ENCODE peak calls at places on chromosomes 16 and 17, in ten cellular contexts. N is A549; T is uterus; I is tibial artery; K is effector memory CD4-positive, alpha-beta T cell; D is fibroblast of lung; H is OCI-LY7; E is body of pancreas; X is pancreas; U is RWPE2. B is an unnamed sample.

GRCh38 chr17:46139365-46140210 is 53.6 kb downstream of the KANSL1 start:
- DNase-seq in H (peak; percentile 76), T (no peak), E (no peak), U (no peak), X (no peak), K (no peak), D (no peak), N (no peak), I (no peak), B (no peak)

GRCh38 chr16:31005350-31006085 is 4.9 kb downstream of the STX1B start:
- DNase-seq in N (no peak), X (no peak), U (no peak), E (no peak), T (no peak), K (no peak), H (no peak), D (no peak), I (no peak), B (no peak)

GRCh38 chr16:71929048-71929447 is 33.7 kb downstream of the IST1 start:
- DNase-seq in K (no peak), T (no peak), U (no peak), X (no peak), I (no peak), H (no peak), E (no peak), N (no peak), D (peak; percentile 86), B (no peak)

GRCh38 chr16:78693496-78693895 is 594.0 kb downstream of the WWOX start:
- DNase-seq in E (no peak), X (no peak), I (no peak), U (no peak), N (no peak), D (no peak), T (no peak), K (no peak), H (no peak), B (no peak)

GRCh38 chr16:50880926-50881325 is 139.0 kb downstream of the CYLD start:
- DNase-seq in T (no peak), I (no peak), U (no peak), E (no peak), N (no peak), K (no peak), D (no peak), H (no peak), X (no peak), B (no peak)

GRCh38 chr16:660459-661183 is 7.3 kb upstream of the RHOT2 start:
- DNase-seq in T (peak; percentile 85), K (peak; percentile 64), X (peak; percentile 92), D (peak; percentile 60), U (peak; percentile 92), N (peak; percentile 94), H (peak; percentile 91), E (peak; percentile 97), I (peak; percentile 89), B (peak; percentile 95)

GRCh38 chr17:6279659-6280058 is 155.3 kb downstream of the AIPL1 start:
- DNase-seq in K (no peak), D (no peak), N (peak; percentile 51), U (peak; percentile 91), I (no peak), H (peak; percentile 13), E (peak; percentile 24), X (no peak), T (no peak), B (no peak)

GRCh38 chr17:55996826-55997225 is 156.4 kb upstream of the ANKFN1 start:
- DNase-seq in N (no peak), U (no peak), I (no peak), D (no peak), K (no peak), H (no peak), X (no peak), T (no peak), E (no peak), B (no peak)

GRCh38 chr16:85750827-85751641 is at the start of gene C16orf74:
- DNase-seq in X (peak; percentile 83), I (no peak), N (peak; percentile 32), K (no peak), H (peak; percentile 45), E (peak; percentile 36), D (peak; percentile 17), U (no peak), T (peak; percentile 26), B (peak; percentile 91)

GRCh38 chr16:85752511-85753420 is 1.9 kb upstream of the C16orf74 start:
- DNase-seq in D (peak; percentile 25), X (peak; percentile 75), I (no peak), N (no peak), H (peak; percentile 66), T (peak; percentile 57), U (no peak), K (no peak), E (peak; percentile 79), B (no peak)

GRCh38 chr16:85753559-85753958 is 2.7 kb upstream of the C16orf74 start:
- DNase-seq in X (no peak), D (no peak), T (no peak), K (no peak), N (no peak), I (no peak), E (peak; percentile 79), H (no peak), U (no peak), B (no peak)

GRCh38 chr16:85750021-85750826 is 672 bp downstream of the C16orf74 start:
- DNase-seq in E (no peak), H (peak; percentile 42), D (peak; percentile 26), T (peak; percentile 40), U (no peak), N (no peak), I (no peak), K (no peak), X (peak; percentile 70), B (peak; percentile 55)

DNA sequence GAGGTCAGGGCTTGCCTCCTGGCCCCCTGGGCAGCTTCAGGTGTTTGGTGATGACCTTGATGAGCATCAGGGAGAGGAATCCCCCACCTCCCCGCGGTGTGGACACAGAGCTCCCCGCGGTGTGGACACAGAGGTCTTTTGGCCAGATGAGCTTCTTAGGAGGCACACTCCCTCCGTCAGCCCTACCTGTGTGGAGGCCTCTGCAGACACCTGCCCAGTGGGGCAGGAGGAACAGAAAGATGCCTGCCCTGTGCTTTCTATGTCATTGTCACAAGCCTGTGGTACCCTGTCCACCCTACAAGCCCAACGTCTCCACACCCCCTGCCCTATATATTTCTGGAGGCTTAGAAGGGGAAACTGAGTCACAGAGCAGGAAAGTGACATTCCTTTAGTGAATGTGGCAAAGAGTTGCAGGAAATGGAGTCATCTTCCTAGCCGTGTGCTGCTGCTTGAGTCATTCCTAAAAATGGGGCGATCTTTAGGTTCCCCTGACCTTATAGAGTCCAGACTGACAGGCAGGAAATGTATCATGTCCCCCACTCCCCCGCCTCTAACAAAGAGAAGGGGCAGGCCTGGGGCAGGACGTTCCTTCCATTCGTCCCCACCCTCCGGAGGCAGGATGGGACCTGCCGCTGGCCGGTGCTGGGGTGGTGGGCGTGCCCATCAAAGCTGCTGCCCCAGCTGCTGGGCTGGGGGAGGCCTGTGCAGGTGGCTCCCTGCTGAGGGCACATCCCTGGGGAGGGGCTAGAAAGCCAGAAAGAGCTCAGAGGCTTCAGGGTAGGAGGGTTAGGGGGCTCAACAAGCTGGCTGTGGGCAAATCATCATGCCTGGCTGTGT is 987 bp upstream of the C16orf74 start:
- DNase-seq in N (no peak), T (no peak), K (no peak), D (no peak), U (peak; percentile 97), H (peak; percentile 24), X (no peak), E (no peak), I (no peak), B (no peak)
- H3K27ac ChIP-seq in N (peak overlapping the region; percentile 95), T (no peak overlapping the region), K (no peak overlapping the region), D (no peak overlapping the region), U (peak overlapping the region; percentile 99), H (no peak overlapping the region), X (no peak overlapping the region), E (no peak overlapping the region), I (no peak overlapping the region), B (no peak overlapping the region)

GRCh38 chr16:80804061-80804450 is 342 bp downstream of the CDYL2 start:
- DNase-seq in I (peak; percentile 22), U (no peak), N (peak; percentile 32), T (no peak), D (peak; percentile 71), K (peak; percentile 5), E (peak; percentile 67), X (no peak), H (peak; percentile 32), B (peak; percentile 84)

GRCh38 chr16:80804451-80805383 is at the start of gene CDYL2:
- DNase-seq in E (peak; percentile 46), H (peak; percentile 53), U (no peak), T (no peak), K (peak; percentile 29), N (no peak), X (peak; percentile 86), D (peak; percentile 36), I (no peak), B (peak; percentile 49)

GRCh38 chr16:80802902-80803301 is 1.5 kb downstream of the CDYL2 start:
- DNase-seq in U (no peak), I (no peak), T (no peak), N (no peak), H (no peak), X (no peak), K (no peak), D (no peak), E (no peak), B (peak; percentile 13)

GRCh38 chr16:80802129-80802528 is 2.3 kb downstream of the CDYL2 start:
- DNase-seq in D (no peak), N (no peak), X (no peak), E (no peak), T (no peak), K (no peak), H (no peak), U (no peak), I (no peak), B (no peak)

DNA sequence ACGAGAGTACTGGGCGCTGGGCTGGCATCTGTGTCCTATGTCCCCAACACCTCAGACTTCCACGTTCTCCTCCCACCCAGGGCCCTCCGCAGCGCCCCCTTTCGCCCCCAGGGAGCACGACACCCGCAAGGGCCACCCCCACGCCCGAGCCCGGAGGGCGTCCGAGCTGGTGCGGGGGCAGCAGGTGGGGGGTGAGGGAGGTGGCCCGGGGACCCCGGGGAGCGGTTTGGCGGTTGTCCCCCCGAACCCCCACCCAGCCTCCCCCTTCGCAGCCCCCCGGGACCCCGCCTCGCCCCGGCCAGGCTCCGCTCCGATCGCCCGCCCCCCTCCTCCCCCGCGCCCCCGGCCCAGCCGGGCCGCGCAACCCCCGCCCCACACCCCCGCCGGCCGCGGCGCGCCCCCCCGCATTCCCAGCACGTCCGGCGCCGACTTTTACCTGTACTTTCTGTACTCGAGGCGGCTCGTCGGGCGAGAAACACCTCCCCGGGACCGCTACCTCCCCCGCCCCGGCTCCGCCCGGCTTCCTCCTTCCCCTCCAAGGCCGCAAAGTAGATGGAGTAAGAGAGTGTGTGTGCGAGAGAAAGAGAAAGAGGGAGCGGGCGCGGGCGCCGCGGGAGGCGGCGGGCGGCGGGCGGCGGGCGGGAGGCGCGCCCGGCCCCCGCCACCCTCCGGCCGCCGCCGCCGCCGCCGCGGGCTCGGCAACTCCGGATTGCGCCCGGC is 897 bp downstream of the CDYL2 start:
- DNase-seq in E (peak; percentile 40), T (no peak), D (peak; percentile 18), K (peak; percentile 13), U (peak; percentile 56), X (peak; percentile 74), N (no peak), I (no peak), H (peak; percentile 21), B (peak; percentile 35)
- H3K4me3 ChIP-seq in E (no peak overlapping the region), T (peak overlapping the region; percentile 40), D (peak overlapping the region; percentile 23), K (peak overlapping the region; percentile 35), U (peak overlapping the region; percentile 73), X (peak overlapping the region; percentile 60), N (peak overlapping the region; percentile 64), I (peak overlapping the region; percentile 57), H (peak overlapping the region; percentile 50), B (peak overlapping the region; percentile 21)

DNA sequence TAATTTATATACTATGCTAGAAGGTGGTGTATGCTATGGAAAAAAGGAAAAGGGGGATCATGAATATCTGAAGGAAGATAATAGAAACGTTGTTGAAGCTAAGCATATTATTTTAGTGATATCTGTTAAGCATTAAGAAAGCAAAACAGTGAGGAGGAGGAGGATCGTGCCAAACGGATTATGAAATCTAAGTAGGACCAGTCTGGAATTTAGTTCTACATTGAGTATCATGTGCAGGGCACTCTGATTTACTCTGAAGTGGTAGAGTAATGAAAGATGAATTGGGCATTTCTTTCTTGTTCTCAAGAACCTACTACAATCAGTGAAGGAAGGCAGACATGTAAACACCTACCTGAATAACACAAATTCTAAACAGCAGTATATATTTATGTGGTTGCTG is 195.3 kb downstream of the CYB561 start:
- DNase-seq in H (no peak), K (no peak), E (no peak), D (peak; percentile 33), U (no peak), X (no peak), T (no peak), I (no peak), N (no peak), B (no peak)
- H3K27ac ChIP-seq in H (no peak overlapping the region), K (no peak overlapping the region), E (no peak overlapping the region), D (no peak overlapping the region), U (no peak overlapping the region), X (no peak overlapping the region), T (no peak overlapping the region), I (no peak overlapping the region), N (no peak overlapping the region), B (no peak overlapping the region)

DNA sequence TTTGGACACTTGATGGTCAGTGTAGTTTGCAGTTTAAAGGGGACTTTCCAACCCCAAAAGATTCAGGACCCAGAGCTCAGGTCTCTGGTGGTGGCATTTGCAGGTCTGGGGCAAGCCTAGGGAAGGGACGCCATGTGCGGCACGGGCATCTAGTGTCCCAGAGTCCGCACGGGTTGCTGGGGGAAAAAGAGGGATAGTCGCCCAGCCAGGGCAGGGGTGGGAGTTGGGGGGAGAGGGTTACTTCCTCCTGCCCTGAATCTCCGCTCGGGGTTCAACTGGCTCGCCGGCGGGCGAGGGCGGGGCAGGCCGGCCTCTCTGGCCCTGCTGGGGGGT is 239 bp upstream of the CA7 start:
- DNase-seq in H (no peak), K (no peak), U (peak; percentile 38), T (peak; percentile 10), E (no peak), X (no peak), D (no peak), N (no peak), I (no peak), B (no peak)
- H3K4me3 ChIP-seq in H (no peak overlapping the region), K (no peak overlapping the region), U (no peak overlapping the region), T (no peak overlapping the region), E (no peak overlapping the region), X (peak overlapping the region; percentile 56), D (no peak overlapping the region), N (no peak overlapping the region), I (peak overlapping the region; percentile 28), B (peak overlapping the region; percentile 22)